ENCODE peak calls at places on chromosomes 3 and 15, in nine cellular contexts. M is HepG2, P is adrenal gland, B is uterus, Z is tibial artery, O is cardiac fibroblast, L is fibroblast of lung, Y is K562, A is A549. I is an unnamed sample.

GRCh38 chr3:154749514-154749913 is 319.5 kb upstream of the GPR149 start:
- DNase-seq in O (no peak), P (no peak), L (no peak), B (no peak), Z (no peak), Y (peak), A (no peak), M (no peak), I (no peak)

GRCh38 chr15:61053401-61053800 is 175.7 kb downstream of the RORA start:
- DNase-seq in M (no peak), L (no peak), Z (no peak), Y (no peak), B (no peak), P (no peak), A (no peak), O (no peak), I (no peak)

GRCh38 chr3:105938101-105938500 is 69.3 kb upstream of the CBLB start:
- DNase-seq in O (peak), B (no peak), P (no peak), L (peak), Z (no peak), M (no peak), A (no peak), Y (no peak), I (peak)

GRCh38 chr3:99984668-99985067 is 129.6 kb downstream of the FILIP1L start:
- DNase-seq in M (no peak), Z (no peak), A (no peak), L (no peak), Y (no peak), P (no peak), B (no peak), O (no peak), I (no peak)

GRCh38 chr15:95017950-95018349 is 786.6 kb downstream of the MCTP2 start:
- DNase-seq in B (peak), Z (no peak), M (no peak), P (peak), A (no peak), Y (no peak), O (peak), L (peak), I (no peak)

GRCh38 chr3:10430805-10431204 is 74.6 kb downstream of the ATP2B2 start:
- DNase-seq in Z (no peak), B (no peak), P (no peak), A (no peak), M (no peak), L (no peak), Y (no peak), O (no peak), I (no peak)

GRCh38 chr3:126683506-126683905 is 20.5 kb upstream of the CHCHD6 start:
- DNase-seq in Z (no peak), M (no peak), O (no peak), A (no peak), Y (no peak), L (no peak), B (no peak), P (peak), I (no peak)

GRCh38 chr15:81373996-81374395 is at the start of gene TMC3:
- DNase-seq in A (no peak), P (no peak), L (peak), B (no peak), O (no peak), Z (no peak), Y (no peak), M (no peak), I (peak)

GRCh38 chr3:172293093-172293492 is 155.2 kb downstream of the GHSR start:
- DNase-seq in Y (no peak), Z (no peak), M (no peak), A (no peak), O (no peak), L (no peak), B (no peak), P (no peak), I (no peak)

GRCh38 chr15:69014454-69014853 is at the start of gene NOX5:
- DNase-seq in L (no peak), B (no peak), Z (no peak), M (no peak), A (no peak), P (no peak), O (no peak), Y (no peak), I (no peak)

GRCh38 chr15:79743032-79743431 is 153.8 kb downstream of the MTHFS start:
- DNase-seq in Y (no peak), P (no peak), O (no peak), B (no peak), Z (no peak), M (no peak), L (peak), A (no peak), I (no peak)

GRCh38 chr3:128237348-128238099 is 84.2 kb downstream of the EEFSEC start:
- DNase-seq in Z (no peak), Y (no peak), M (no peak), P (no peak), A (no peak), O (peak), B (no peak), L (no peak), I (no peak)

GRCh38 chr15:74826372-74826819 is at the start of gene CPLX3:
- DNase-seq in Z (no peak), L (no peak), Y (peak), P (peak), A (no peak), O (peak), B (no peak), M (no peak), I (peak)

GRCh38 chr3:144229973-144230372 is 258.4 kb downstream of the DIPK2A start:
- DNase-seq in A (no peak), B (no peak), M (no peak), Y (no peak), O (peak), P (no peak), L (no peak), Z (no peak), I (no peak)

GRCh38 chr3:194486540-194487288 is at the start of gene ATP13A3:
- DNase-seq in A (peak), P (peak), Y (peak), Z (peak), B (peak), O (peak), L (peak), M (peak), I (peak)

GRCh38 chr3:172688588-172688987 is 22.3 kb downstream of the NCEH1 start:
- DNase-seq in Y (peak), A (no peak), O (no peak), P (no peak), M (no peak), B (no peak), L (no peak), Z (no peak), I (no peak)

GRCh38 chr15:90836296-90836871 is 32.0 kb upstream of the FURIN start:
- DNase-seq in Y (peak), M (peak), O (peak), L (peak), B (no peak), Z (no peak), A (peak), P (no peak), I (peak)

GRCh38 chr3:131216340-131216739 is 165.2 kb upstream of the NUDT16 start:
- DNase-seq in A (no peak), B (no peak), O (peak), M (no peak), Y (no peak), Z (no peak), L (no peak), P (no peak), I (peak)

GRCh38 chr3:126555795-126556636 is 2.7 kb downstream of the C3orf22 start:
- DNase-seq in M (no peak), A (no peak), L (no peak), Y (no peak), O (no peak), B (peak), Z (peak), P (no peak), I (no peak)

GRCh38 chr3:137792633-137793271 is 28.6 kb downstream of the SOX14 start:
- DNase-seq in L (no peak), M (peak), Z (no peak), B (no peak), O (peak), A (no peak), Y (peak), P (peak), I (peak)

GRCh38 chr3:81521855-81522254 is 239.6 kb downstream of the GBE1 start:
- DNase-seq in O (no peak), Z (no peak), P (no peak), Y (no peak), L (peak), M (no peak), A (no peak), B (no peak), I (peak)

GRCh38 chr3:101074518-101074917 is 81.3 kb upstream of the ABI3BP start:
- DNase-seq in P (no peak), B (no peak), L (no peak), Y (no peak), A (no peak), M (no peak), Z (no peak), O (peak), I (peak)

GRCh38 chr15:87207251-87207650 is 1049.3 kb downstream of the NTRK3 start:
- DNase-seq in Z (no peak), O (no peak), M (no peak), L (no peak), Y (no peak), A (no peak), P (no peak), B (no peak), I (no peak)

GRCh38 chr3:111845996-111846395 is 13.1 kb upstream of the PHLDB2 start:
- DNase-seq in M (no peak), B (no peak), P (no peak), O (no peak), Z (no peak), A (no peak), Y (no peak), L (peak), I (peak)

GRCh38 chr3:118501152-118501551 is 533.5 kb downstream of the IGSF11 start:
- DNase-seq in Z (no peak), A (peak), L (peak), M (peak), P (peak), B (no peak), Y (no peak), O (peak), I (no peak)

GRCh38 chr15:42085236-42085605 is 9.1 kb downstream of the PLA2G4D start:
- DNase-seq in M (no peak), O (no peak), Y (no peak), A (no peak), Z (peak), L (no peak), P (peak), B (no peak), I (no peak)

GRCh38 chr3:189677667-189678066 is 46.5 kb downstream of the TP63 start:
- DNase-seq in A (no peak), P (no peak), Z (no peak), B (no peak), O (no peak), Y (no peak), M (no peak), L (peak), I (no peak)

GRCh38 chr3:66497982-66498671 is 2.7 kb downstream of the LRIG1 start:
- DNase-seq in A (no peak), L (no peak), O (no peak), Y (no peak), P (no peak), M (no peak), Z (no peak), B (no peak), I (no peak)

GRCh38 chr3:158731938-158732855 is at the start of gene RARRES1:
- DNase-seq in O (peak), Y (no peak), Z (peak), A (peak), B (peak), L (peak), M (no peak), P (peak), I (peak)

GRCh38 chr3:9916734-9917680 is at the start of gene IL17RC:
- DNase-seq in Y (peak), O (peak), B (peak), Z (peak), M (peak), A (peak), L (peak), P (peak), I (peak)

GRCh38 chr3:123605789-123606234 is 21.0 kb upstream of the HACD2 start:
- DNase-seq in M (peak), L (peak), Z (no peak), O (no peak), Y (peak), B (no peak), P (no peak), A (peak), I (no peak)

GRCh38 chr3:4983739-4984510 is 4.7 kb downstream of the BHLHE40 start:
- DNase-seq in P (peak), Y (peak), Z (peak), O (peak), A (no peak), B (peak), L (peak), M (no peak), I (peak)

GRCh38 chr3:127454968-127455367 is 135.6 kb downstream of the TPRA1 start:
- DNase-seq in L (no peak), O (no peak), A (no peak), M (no peak), Y (no peak), B (no peak), P (no peak), Z (peak), I (no peak)

GRCh38 chr3:10707984-10708868 is 107.8 kb upstream of the SLC6A11 start:
- DNase-seq in M (no peak), A (no peak), B (peak), L (no peak), O (no peak), Y (no peak), P (no peak), Z (no peak), I (no peak)

GRCh38 chr3:77102916-77103769 is 63.2 kb downstream of the ROBO2 start:
- DNase-seq in L (peak), Z (no peak), M (no peak), P (no peak), B (no peak), A (no peak), Y (no peak), O (no peak), I (peak)

GRCh38 chr3:169510378-169510777 is 153.1 kb downstream of the MECOM start:
- DNase-seq in A (no peak), Z (no peak), Y (no peak), M (no peak), O (no peak), L (no peak), B (no peak), P (no peak), I (no peak)

GRCh38 chr3:169505577-169506155 is 157.8 kb downstream of the MECOM start:
- DNase-seq in O (no peak), P (no peak), B (no peak), Z (no peak), Y (peak), M (peak), L (no peak), A (no peak), I (no peak)

GRCh38 chr3:169509780-169510179 is 153.7 kb downstream of the MECOM start:
- DNase-seq in O (no peak), P (no peak), M (no peak), Y (no peak), L (no peak), A (no peak), B (no peak), Z (no peak), I (no peak)

GRCh38 chr3:169509359-169509758 is 154.2 kb downstream of the MECOM start:
- DNase-seq in M (no peak), A (no peak), P (no peak), O (no peak), Y (no peak), L (no peak), Z (no peak), B (no peak), I (no peak)

GRCh38 chr3:169508426-169508825 is 155.1 kb downstream of the MECOM start:
- DNase-seq in B (no peak), A (no peak), P (no peak), L (no peak), O (peak), Y (no peak), Z (no peak), M (no peak), I (peak)
- TF ChIP-seq CTCF in B (no peak), A (no peak), P (no peak), L (no peak), O (no peak), Y (no peak), Z (no peak), M (no peak), I (no peak)

GRCh38 chr3:48595075-48595525 is at the start of gene COL7A1:
- DNase-seq in M (no peak), P (no peak), Y (no peak), Z (no peak), O (no peak), B (no peak), L (no peak), A (no peak), I (no peak)
- H3K4me3 ChIP-seq in M (peak), P (no peak), Y (no peak), Z (peak), O (peak), B (peak), L (peak), A (peak), I (peak)

GRCh38 chr3:196634851-196635250 is 4.6 kb upstream of the NRROS start:
- DNase-seq in L (no peak), A (no peak), B (no peak), Z (no peak), M (no peak), O (no peak), P (no peak), Y (no peak), I (no peak)

GRCh38 chr3:196633658-196634151 is 5.8 kb upstream of the NRROS start:
- DNase-seq in A (no peak), P (no peak), O (no peak), B (no peak), Y (no peak), M (no peak), Z (peak), L (no peak), I (no peak)

GRCh38 chr3:196631655-196632032 is 7.8 kb upstream of the NRROS start:
- DNase-seq in M (no peak), A (no peak), P (no peak), Y (peak), Z (no peak), B (no peak), O (no peak), L (peak), I (no peak)

GRCh38 chr3:196634224-196634623 is 5.3 kb upstream of the NRROS start:
- DNase-seq in M (no peak), A (no peak), B (no peak), Z (no peak), Y (no peak), P (no peak), L (no peak), O (no peak), I (no peak)

GRCh38 chr3:196632033-196632751 is 7.3 kb upstream of the NRROS start:
- DNase-seq in M (peak), L (peak), O (peak), Z (peak), B (peak), Y (peak), A (peak), P (peak), I (peak)
- TF ChIP-seq CTCF in M (peak), L (no peak), O (peak), Z (no peak), B (no peak), Y (peak), A (no peak), P (no peak), I (peak)

DNA sequence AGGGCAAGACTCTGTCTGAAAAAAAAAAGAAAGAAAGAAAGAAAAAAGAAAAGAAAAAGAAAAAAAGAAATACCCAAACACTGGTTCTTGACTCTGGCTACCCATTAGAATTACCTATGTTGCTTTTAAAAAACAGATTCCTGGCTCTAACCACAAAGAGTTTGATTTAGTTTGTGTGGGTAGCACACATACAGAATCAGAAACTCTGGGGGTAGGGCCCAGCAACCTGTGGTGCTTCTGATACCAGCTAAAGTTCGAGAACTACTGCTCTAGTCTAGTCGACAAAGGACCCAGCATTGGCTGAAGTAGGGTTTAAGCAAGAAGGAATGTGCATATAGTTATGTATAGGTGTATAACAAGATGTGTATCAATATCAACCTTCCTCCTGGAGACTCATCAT is 392.7 kb downstream of the EFHB start:
- DNase-seq in P (no peak), Z (no peak), B (no peak), O (no peak), Y (no peak), A (no peak), L (no peak), M (no peak), I (no peak)
- H3K4me3 ChIP-seq in P (no peak), Z (no peak), B (no peak), O (no peak), Y (no peak), A (no peak), L (no peak), M (no peak), I (no peak)